ENCODE peak calls at places on chromosomes 13 and 19, in four cellular contexts. P is uterus, T is PC-9, Z is body of pancreas. C is an unnamed sample.

GRCh38 chr19:42290523-42291436 is 11.2 kb upstream of the PRR19 start:
- DNase-seq in Z (no peak), T (no peak), P (peak), C (peak)

GRCh38 chr13:43720780-43721397 is 65.9 kb downstream of the ENOX1 start:
- DNase-seq in T (peak), Z (no peak), P (no peak), C (no peak)

GRCh38 chr19:1884719-1885334 is 469 bp downstream of the ABHD17A start:
- DNase-seq in T (no peak), P (no peak), Z (no peak), C (no peak)

GRCh38 chr13:44165172-44165894 is 208.3 kb upstream of the SERP2 start:
- DNase-seq in T (no peak), Z (no peak), P (no peak), C (no peak)

GRCh38 chr13:47661076-47661475 is 340.0 kb downstream of the SUCLA2 start:
- DNase-seq in T (no peak), Z (no peak), P (no peak), C (peak)

GRCh38 chr13:101346942-101347728 is 69.2 kb downstream of the NALCN start:
- DNase-seq in P (no peak), Z (no peak), T (no peak), C (no peak)

GRCh38 chr13:31919241-31919640 is 112.3 kb upstream of the FRY start:
- DNase-seq in P (no peak), T (no peak), Z (no peak), C (no peak)

GRCh38 chr19:51324082-51324481 is 12.6 kb downstream of the IGLON5 start:
- DNase-seq in Z (no peak), P (no peak), T (no peak), C (no peak)

GRCh38 chr13:20945952-20946383 is 43.4 kb upstream of the XPO4 start:
- DNase-seq in P (no peak), Z (no peak), T (no peak), C (peak)

GRCh38 chr13:95604534-95604915 is 40.0 kb downstream of the DZIP1 start:
- DNase-seq in T (no peak), P (no peak), Z (no peak), C (no peak)

GRCh38 chr13:36163809-36164308 is 32.7 kb upstream of the DCLK1 start:
- DNase-seq in P (peak), Z (peak), T (peak), C (peak)

GRCh38 chr13:43307921-43308433 is 284.6 kb downstream of the DNAJC15 start:
- DNase-seq in Z (peak), T (no peak), P (peak), C (peak)

GRCh38 chr13:45269204-45269603 is 68.4 kb upstream of the KCTD4 start:
- DNase-seq in T (no peak), P (no peak), Z (no peak), C (no peak)

GRCh38 chr19:4844348-4845179 is 13.1 kb upstream of the TICAM1 start:
- DNase-seq in P (peak), T (no peak), Z (peak), C (peak)

GRCh38 chr13:42728507-42729180 is 52.7 kb upstream of the FAM216B start:
- DNase-seq in Z (no peak), P (no peak), T (peak), C (no peak)

GRCh38 chr19:42846597-42846996 is 32.9 kb downstream of the PSG1 start:
- DNase-seq in P (no peak), T (no peak), Z (no peak), C (no peak)

GRCh38 chr19:35029737-35030256 is 473 bp upstream of the SCN1B start:
- DNase-seq in P (no peak), T (no peak), Z (no peak), C (no peak)

GRCh38 chr19:44623626-44624025 is 10.3 kb downstream of the IGSF23 start:
- DNase-seq in P (no peak), Z (no peak), T (no peak), C (no peak)

GRCh38 chr19:48720251-48720612 is 707 bp upstream of the MAMSTR start:
- DNase-seq in P (no peak), T (no peak), Z (no peak), C (no peak)

GRCh38 chr13:34757441-34757840 is 184.6 kb upstream of the NBEA start:
- DNase-seq in Z (no peak), P (no peak), T (no peak), C (peak)

GRCh38 chr13:35530147-35530546 is 53.7 kb upstream of the MAB21L1 start:
- DNase-seq in P (no peak), T (no peak), Z (no peak), C (no peak)

GRCh38 chr13:40619479-40619814 is 47.0 kb downstream of the FOXO1 start:
- DNase-seq in P (no peak), T (no peak), Z (no peak), C (no peak)

GRCh38 chr13:90689111-90689510 is 658.4 kb upstream of the MIR17HG start:
- DNase-seq in T (no peak), Z (no peak), P (no peak), C (no peak)

GRCh38 chr19:6577410-6578125 is 13.4 kb downstream of the CD70 start:
- DNase-seq in P (no peak), T (no peak), Z (no peak), C (no peak)

GRCh38 chr13:43767351-43767901 is 19.3 kb downstream of the ENOX1 start:
- DNase-seq in T (no peak), Z (no peak), P (peak), C (peak)

GRCh38 chr19:5804516-5805464 is at the start of gene NRTN:
- DNase-seq in Z (peak), P (no peak), T (no peak), C (peak)

GRCh38 chr19:19490247-19490968 is 24.9 kb downstream of the TSSK6 start:
- DNase-seq in Z (peak), T (peak), P (peak), C (peak)

GRCh38 chr13:25288966-25289365 is 1.7 kb upstream of the MTMR6 start:
- DNase-seq in T (no peak), P (no peak), Z (no peak), C (no peak)

GRCh38 chr19:51809787-51810186 is 14.8 kb downstream of the FPR3 start:
- DNase-seq in T (no peak), P (no peak), Z (no peak), C (no peak)

GRCh38 chr19:42067315-42067888 is 2.6 kb downstream of the GRIK5 start:
- DNase-seq in T (no peak), P (no peak), Z (no peak), C (no peak)

GRCh38 chr13:44694842-44695241 is 118.7 kb upstream of the TSC22D1 start:
- DNase-seq in Z (no peak), P (no peak), T (no peak), C (no peak)

GRCh38 chr13:27446986-27447583 is 3.3 kb downstream of the MTIF3 start:
- DNase-seq in P (no peak), T (no peak), Z (no peak), C (no peak)

GRCh38 chr13:60412909-60413616 is 16.0 kb downstream of the TDRD3 start:
- DNase-seq in Z (peak), P (no peak), T (no peak), C (no peak)

GRCh38 chr19:13017306-13018036 is 22.2 kb downstream of the NFIX start:
- DNase-seq in Z (no peak), P (no peak), T (no peak), C (no peak)

GRCh38 chr19:45954132-45954531 is 19.5 kb downstream of the NOVA2 start:
- DNase-seq in T (no peak), Z (no peak), P (no peak), C (peak)

GRCh38 chr13:40519637-40520036 is 146.8 kb downstream of the FOXO1 start:
- DNase-seq in Z (peak), T (no peak), P (no peak), C (no peak)

GRCh38 chr19:5961969-5962945 is 15.7 kb downstream of the RANBP3 start:
- DNase-seq in Z (peak), T (no peak), P (no peak), C (peak)

GRCh38 chr19:18060472-18060871 is 26.3 kb downstream of the IL12RB1 start:
- DNase-seq in T (no peak), Z (no peak), P (no peak), C (no peak)

GRCh38 chr13:101202590-101202989 is 213.7 kb downstream of the NALCN start:
- DNase-seq in P (no peak), Z (no peak), T (no peak), C (no peak)

GRCh38 chr19:55590621-55591020 is 8.7 kb downstream of the FIZ1 start:
- DNase-seq in P (no peak), T (peak), Z (no peak), C (no peak)

C was measured in cardiac muscle cell.